ENCODE peak calls at places on chromosomes 5 and 9, in seven cellular contexts. T, A, N, J, C, L and M are unnamed samples.
A peak's percentile ranks its signal among the peaks of the same experiment; 100 is the strongest.

GRCh38 chr9:35533398-35533797 is 43.5 kb downstream of the RUSC2 start:
- DNase-seq in T (no peak), A (no peak), N (no peak), J (no peak), C (peak; percentile 39), L (no peak), M (no peak)

GRCh38 chr9:4750021-4750673 is 9.1 kb upstream of the AK3 start:
- DNase-seq in T (no peak), A (no peak), N (no peak), J (no peak), C (peak; percentile 61), L (peak; percentile 46), M (no peak)

GRCh38 chr9:124390812-124391658 is 24.2 kb downstream of the PSMB7 start:
- DNase-seq in T (no peak), A (no peak), N (no peak), J (no peak), C (peak; percentile 67), L (peak; percentile 82), M (no peak)

GRCh38 chr5:96709152-96709821 is 47.1 kb downstream of the CAST start:
- DNase-seq in T (no peak), A (no peak), N (no peak), J (no peak), C (peak; percentile 90), L (no peak), M (no peak)

GRCh38 chr9:73347720-73348119 is 196.1 kb downstream of the ANXA1 start:
- DNase-seq in T (no peak), A (no peak), N (no peak), J (no peak), C (no peak), L (no peak), M (no peak)

GRCh38 chr5:146860213-146860891 is 18.2 kb downstream of the PPP2R2B start:
- DNase-seq in T (no peak), A (no peak), N (no peak), J (no peak), C (no peak), L (no peak), M (no peak)

GRCh38 chr9:127566351-127567001 is 45.6 kb upstream of the STXBP1 start:
- DNase-seq in T (no peak), A (peak; percentile 74), N (no peak), J (no peak), C (no peak), L (no peak), M (peak; percentile 78)

GRCh38 chr5:127013407-127013806 is 17.0 kb downstream of the MARCHF3 start:
- DNase-seq in T (no peak), A (no peak), N (no peak), J (no peak), C (peak; percentile 31), L (no peak), M (no peak)

GRCh38 chr9:124222918-124223720 is 34.6 kb upstream of the NEK6 start:
- DNase-seq in T (peak; percentile 88), A (peak; percentile 98), N (peak; percentile 89), J (no peak), C (peak; percentile 38), L (no peak), M (peak; percentile 90)

GRCh38 chr5:149455889-149456409 is 76.9 kb upstream of the IL17B start:
- DNase-seq in T (peak; percentile 80), A (no peak), N (peak; percentile 83), J (peak; percentile 90), C (peak; percentile 86), L (no peak), M (no peak)

GRCh38 chr9:115118471-115119156 is 657 bp upstream of the TNC start:
- DNase-seq in T (peak; percentile 93), A (no peak), N (peak; percentile 37), J (peak; percentile 50), C (peak; percentile 93), L (peak; percentile 44), M (peak; percentile 48)

GRCh38 chr5:2738700-2739359 is 12.6 kb downstream of the IRX2 start:
- DNase-seq in T (no peak), A (no peak), N (no peak), J (no peak), C (no peak), L (no peak), M (no peak)

GRCh38 chr5:69492391-69493234 is at the start of gene OCLN:
- DNase-seq in T (no peak), A (peak; percentile 89), N (no peak), J (peak; percentile 81), C (no peak), L (peak; percentile 79), M (peak; percentile 85)

GRCh38 chr9:93813687-93814560 is 141.2 kb downstream of the BARX1 start:
- DNase-seq in T (no peak), A (no peak), N (no peak), J (no peak), C (no peak), L (no peak), M (peak; percentile 15)

GRCh38 chr5:54088081-54088480 is 222.3 kb downstream of the ARL15 start:
- DNase-seq in T (no peak), A (no peak), N (no peak), J (no peak), C (peak; percentile 7), L (no peak), M (no peak)

GRCh38 chr5:136446565-136446964 is 81.2 kb upstream of the TRPC7 start:
- DNase-seq in T (no peak), A (no peak), N (no peak), J (peak; percentile 8), C (no peak), L (peak; percentile 12), M (no peak)

GRCh38 chr5:1901081-1901480 is 18.4 kb upstream of the IRX4 start:
- DNase-seq in T (no peak), A (no peak), N (no peak), J (no peak), C (no peak), L (no peak), M (no peak)

GRCh38 chr5:91477408-91477807 is 94.3 kb upstream of the ARRDC3 start:
- DNase-seq in T (no peak), A (no peak), N (no peak), J (no peak), C (no peak), L (no peak), M (no peak)

GRCh38 chr9:14203366-14204056 is 110.4 kb downstream of the NFIB start:
- DNase-seq in T (peak; percentile 88), A (peak; percentile 89), N (peak; percentile 86), J (no peak), C (no peak), L (no peak), M (peak; percentile 75)

GRCh38 chr5:7747728-7748127 is 103.2 kb downstream of the CFAP90 start:
- DNase-seq in T (no peak), A (no peak), N (no peak), J (no peak), C (no peak), L (no peak), M (no peak)

GRCh38 chr9:120916573-120916972 is 10.0 kb downstream of the TRAF1 start:
- DNase-seq in T (peak; percentile 93), A (no peak), N (peak; percentile 65), J (no peak), C (peak; percentile 64), L (no peak), M (no peak)

GRCh38 chr9:69028754-69029153 is 6.8 kb upstream of the FXN start:
- DNase-seq in T (no peak), A (no peak), N (no peak), J (no peak), C (no peak), L (no peak), M (no peak)

GRCh38 chr5:961002-961710 is 47.4 kb upstream of the NKD2 start:
- DNase-seq in T (no peak), A (no peak), N (no peak), J (no peak), C (no peak), L (no peak), M (no peak)

GRCh38 chr5:150251504-150251903 is 38.1 kb downstream of the CAMK2A start:
- DNase-seq in T (no peak), A (no peak), N (no peak), J (no peak), C (no peak), L (no peak), M (no peak)

GRCh38 chr5:168364738-168365550 is 73.5 kb downstream of the WWC1 start:
- DNase-seq in T (no peak), A (no peak), N (no peak), J (no peak), C (peak; percentile 63), L (no peak), M (no peak)

GRCh38 chr9:137721899-137722298 is 103.1 kb downstream of the EHMT1 start:
- DNase-seq in T (no peak), A (no peak), N (no peak), J (no peak), C (no peak), L (no peak), M (no peak)

GRCh38 chr9:88388203-88388885 is at the start of gene SPIN1:
- DNase-seq in T (peak; percentile 88), A (peak; percentile 86), N (peak; percentile 84), J (peak; percentile 35), C (peak; percentile 62), L (peak; percentile 77), M (peak; percentile 87)
- TF ChIP-seq POLR2A in T (no peak), A (peak; percentile 55), N (no peak), J (no peak), C (peak; percentile 30), L (peak; percentile 61), M (no peak)

DNA sequence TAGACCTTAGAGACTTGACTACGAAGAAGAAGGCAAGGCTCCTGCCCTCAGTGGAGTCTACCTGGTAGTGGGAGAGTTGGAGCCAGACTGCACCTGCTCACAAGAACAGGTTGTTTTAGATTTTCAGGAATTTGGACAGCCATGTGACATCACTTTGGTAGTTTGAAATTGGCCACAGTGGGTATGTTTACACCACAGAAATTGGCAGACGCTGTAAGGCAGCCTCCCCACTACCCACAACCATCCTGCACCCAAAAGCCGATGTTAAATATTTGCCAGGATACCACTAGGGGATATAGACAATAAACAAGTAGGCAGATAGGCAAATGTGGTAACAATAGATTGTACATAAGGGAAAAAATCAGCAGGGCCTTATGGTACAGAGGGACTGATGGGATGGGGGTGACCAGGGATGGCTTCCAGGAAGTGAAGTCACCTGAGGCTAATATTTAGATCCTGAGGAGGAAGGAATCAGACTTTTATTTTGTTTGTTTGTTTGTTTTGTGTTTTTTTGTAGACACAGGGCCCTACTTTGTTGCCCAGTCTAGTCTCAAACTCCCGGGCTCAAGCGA is 31.1 kb upstream of the DUSP1 start:
- DNase-seq in T (no peak), A (no peak), N (no peak), J (no peak), C (no peak), L (no peak), M (no peak)
- H3K27ac ChIP-seq in T (no peak overlapping the region), A (no peak overlapping the region), N (no peak overlapping the region), J (no peak overlapping the region), C (peak overlapping the region; percentile 89), L (peak overlapping the region; percentile 82), M (no peak overlapping the region)

DNA sequence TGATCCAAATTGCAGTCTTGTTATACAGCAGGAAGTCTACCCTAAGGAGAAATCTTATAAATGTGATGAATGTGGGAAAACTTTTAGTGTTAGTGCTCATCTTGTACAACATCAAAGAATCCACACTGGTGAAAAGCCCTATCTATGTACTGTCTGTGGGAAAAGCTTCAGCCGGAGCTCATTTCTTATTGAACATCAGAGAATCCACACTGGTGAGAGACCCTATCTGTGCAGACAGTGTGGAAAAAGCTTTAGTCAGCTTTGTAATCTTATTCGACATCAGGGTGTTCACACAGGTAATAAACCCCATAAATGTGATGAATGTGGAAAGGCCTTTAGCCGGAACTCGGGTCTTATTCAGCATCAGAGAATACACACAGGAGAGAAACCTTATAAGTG is 10.4 kb downstream of the ZNF189 start:
- DNase-seq in T (no peak), A (no peak), N (no peak), J (no peak), C (peak; percentile 20), L (peak; percentile 45), M (no peak)
- H3K9me3 ChIP-seq in T (peaks cover 71% of the 10 kb centered on the region), A (peaks cover 4% of the 10 kb centered on the region), N (peaks cover 100% of the 10 kb centered on the region), J (peaks cover 14% of the 10 kb centered on the region), C (peaks cover 66% of the 10 kb centered on the region), L (peaks cover 96% of the 10 kb centered on the region), M (peaks cover 92% of the 10 kb centered on the region)

GRCh38 chr5:172148381-172148780 is 39.6 kb downstream of the STK10 start:
- DNase-seq in T (no peak), A (no peak), N (no peak), J (no peak), C (no peak), L (no peak), M (no peak)
- TF ChIP-seq POLR2A in T (no peak), A (no peak), N (no peak), J (no peak), C (no peak), L (no peak), M (no peak)